ENCODE peak calls at places on chromosome 9, in five cellular contexts. F is right atrium auricular region, L is GM23338, Y is bronchial epithelial cell, A is K562. V is an unnamed sample.

GRCh38 chr9:35598863-35599590 is 6.0 kb upstream of the TESK1 start:
- DNase-seq in F (no peak), L (peak; percentile 64), Y (no peak), A (no peak), V (no peak)

GRCh38 chr9:111232997-111233790 is 96.8 kb downstream of the OR2K2 start:
- DNase-seq in F (no peak), L (peak; percentile 29), Y (no peak), A (no peak), V (no peak)

GRCh38 chr9:88742483-88742882 is 207.5 kb downstream of the NXNL2 start:
- DNase-seq in F (no peak), L (no peak), Y (no peak), A (no peak), V (no peak)

GRCh38 chr9:115593587-115594091 is 475.7 kb upstream of the TNC start:
- DNase-seq in F (no peak), L (peak; percentile 79), Y (peak; percentile 46), A (peak; percentile 13), V (peak; percentile 45)

GRCh38 chr9:113504725-113505590 is 41.4 kb downstream of the RGS3 start:
- DNase-seq in F (no peak), L (no peak), Y (no peak), A (no peak), V (no peak)

GRCh38 chr9:134634667-134635230 is 6.9 kb upstream of the COL5A1 start:
- DNase-seq in F (no peak), L (no peak), Y (no peak), A (no peak), V (no peak)

GRCh38 chr9:125743687-125744428 is 3.3 kb upstream of the PBX3 start:
- DNase-seq in F (no peak), L (no peak), Y (no peak), A (no peak), V (no peak)

GRCh38 chr9:112338561-112338960 is 5.1 kb upstream of the PTBP3 start:
- DNase-seq in F (no peak), L (no peak), Y (peak; percentile 81), A (no peak), V (peak; percentile 85)

GRCh38 chr9:117134826-117135411 is 279.9 kb downstream of the ASTN2 start:
- DNase-seq in F (no peak), L (no peak), Y (no peak), A (no peak), V (peak; percentile 14)

GRCh38 chr9:97555164-97555563 is 53.7 kb downstream of the TMOD1 start:
- DNase-seq in F (peak; percentile 94), L (no peak), Y (no peak), A (no peak), V (no peak)

GRCh38 chr9:123997665-123998277 is 13.8 kb upstream of the LHX2 start:
- DNase-seq in F (no peak), L (peak; percentile 54), Y (peak; percentile 62), A (no peak), V (peak; percentile 80)

GRCh38 chr9:89475891-89476440 is 21.9 kb downstream of the SEMA4D start:
- DNase-seq in F (no peak), L (no peak), Y (no peak), A (no peak), V (no peak)

GRCh38 chr9:122236681-122237080 is 7.9 kb upstream of the LHX6 start:
- DNase-seq in F (no peak), L (no peak), Y (no peak), A (no peak), V (no peak)

GRCh38 chr9:33287087-33287490 is 3.2 kb upstream of the NFX1 start:
- DNase-seq in F (no peak), L (peak; percentile 85), Y (peak; percentile 65), A (peak; percentile 32), V (peak; percentile 72)

GRCh38 chr9:114053246-114054005 is 24.7 kb downstream of the AMBP start:
- DNase-seq in F (peak; percentile 53), L (no peak), Y (no peak), A (no peak), V (no peak)

GRCh38 chr9:69308217-69308931 is 16.6 kb upstream of the ENTREP1 start:
- DNase-seq in F (no peak), L (peak; percentile 70), Y (no peak), A (no peak), V (no peak)

GRCh38 chr9:92247981-92248380 is 45.5 kb downstream of the IARS1 start:
- DNase-seq in F (no peak), L (no peak), Y (no peak), A (no peak), V (no peak)

GRCh38 chr9:124658165-124659017 is 112.7 kb downstream of the NR6A1 start:
- DNase-seq in F (peak; percentile 85), L (peak; percentile 55), Y (peak; percentile 95), A (peak; percentile 80), V (peak; percentile 96)

GRCh38 chr9:104087894-104088293 is 6.2 kb upstream of the SMC2 start:
- DNase-seq in F (no peak), L (no peak), Y (no peak), A (no peak), V (no peak)

GRCh38 chr9:77170991-77171699 is 6.2 kb upstream of the VPS13A start:
- DNase-seq in F (no peak), L (no peak), Y (no peak), A (no peak), V (no peak)

GRCh38 chr9:96027271-96028131 is 152.0 kb downstream of the ERCC6L2 start:
- DNase-seq in F (no peak), L (peak; percentile 65), Y (no peak), A (no peak), V (no peak)

GRCh38 chr9:33466565-33467495 is 6.9 kb downstream of the NOL6 start:
- DNase-seq in F (no peak), L (peak; percentile 69), Y (no peak), A (peak; percentile 64), V (peak; percentile 57)

GRCh38 chr9:89802809-89803355 is 198.1 kb downstream of the GADD45G start:
- DNase-seq in F (no peak), L (no peak), Y (peak; percentile 15), A (no peak), V (peak; percentile 10)

GRCh38 chr9:99497641-99498040 is 275.6 kb downstream of the SEC61B start:
- DNase-seq in F (no peak), L (no peak), Y (peak; percentile 5), A (no peak), V (peak; percentile 42)

GRCh38 chr9:76321185-76321828 is 72.9 kb downstream of the RFK start:
- DNase-seq in F (no peak), L (no peak), Y (peak; percentile 78), A (peak; percentile 13), V (peak; percentile 73)

GRCh38 chr9:92406506-92406905 is 2.1 kb upstream of the OGN start:
- DNase-seq in F (peak; percentile 75), L (no peak), Y (no peak), A (no peak), V (no peak)

GRCh38 chr9:22447607-22448305 is 1.1 kb downstream of the DMRTA1 start:
- DNase-seq in F (no peak), L (peak; percentile 31), Y (peak; percentile 55), A (no peak), V (peak; percentile 29)
- TF ChIP-seq CTCF in F (no peak), L (no peak), Y (no peak), A (no peak), V (no peak)

GRCh38 chr9:130820135-130820738 is 14.8 kb upstream of the ABL1 start:
- DNase-seq in F (no peak), L (no peak), Y (no peak), A (peak; percentile 53), V (no peak)

GRCh38 chr9:130815242-130815808 is 19.7 kb upstream of the ABL1 start:
- DNase-seq in F (no peak), L (no peak), Y (peak; percentile 20), A (peak; percentile 31), V (peak; percentile 30)

GRCh38 chr9:130823435-130823834 is 11.6 kb upstream of the ABL1 start:
- DNase-seq in F (no peak), L (no peak), Y (no peak), A (peak; percentile 64), V (no peak)

GRCh38 chr9:130817862-130818261 is 17.2 kb upstream of the ABL1 start:
- DNase-seq in F (no peak), L (no peak), Y (no peak), A (no peak), V (no peak)
- H3K4me3 ChIP-seq in F (no peak overlapping the region), L (no peak overlapping the region), Y (no peak overlapping the region), A (no peak overlapping the region), V (no peak overlapping the region)

GRCh38 chr9:38066907-38067610 is 2.0 kb downstream of the SHB start:
- DNase-seq in F (no peak), L (peak; percentile 45), Y (peak; percentile 38), A (no peak), V (peak; percentile 61)

GRCh38 chr9:38067611-38067891 is 1.5 kb downstream of the SHB start:
- DNase-seq in F (no peak), L (peak; percentile 43), Y (no peak), A (no peak), V (no peak)

GRCh38 chr9:38067892-38068615 is 973 bp downstream of the SHB start:
- DNase-seq in F (no peak), L (peak; percentile 38), Y (no peak), A (no peak), V (no peak)

GRCh38 chr9:38068866-38069628 is at the start of gene SHB:
- DNase-seq in F (peak; percentile 75), L (peak; percentile 79), Y (no peak), A (peak; percentile 98), V (peak; percentile 69)

GRCh38 chr9:38068616-38068865 is 486 bp downstream of the SHB start:
- DNase-seq in F (no peak), L (peak; percentile 51), Y (no peak), A (peak; percentile 71), V (peak; percentile 64)
- TF ChIP-seq CTCF in F (no peak), L (no peak), Y (peak; percentile 70), A (no peak), V (peak; percentile 36)

GRCh38 chr9:16672501-16672900 is 198.0 kb downstream of the BNC2 start:
- DNase-seq in F (no peak), L (no peak), Y (no peak), A (no peak), V (no peak)

GRCh38 chr9:16668906-16669305 is 201.6 kb downstream of the BNC2 start:
- DNase-seq in F (no peak), L (no peak), Y (no peak), A (no peak), V (no peak)

GRCh38 chr9:16671591-16672137 is 198.8 kb downstream of the BNC2 start:
- DNase-seq in F (no peak), L (no peak), Y (peak; percentile 68), A (no peak), V (peak; percentile 84)

GRCh38 chr9:16673171-16673570 is 197.3 kb downstream of the BNC2 start:
- DNase-seq in F (no peak), L (no peak), Y (no peak), A (no peak), V (no peak)

GRCh38 chr9:16670791-16671190 is 199.7 kb downstream of the BNC2 start:
- DNase-seq in F (no peak), L (no peak), Y (no peak), A (no peak), V (no peak)
- H3K4me3 ChIP-seq in F (no peak overlapping the region), L (no peak overlapping the region), Y (no peak overlapping the region), A (no peak overlapping the region), V (no peak overlapping the region)

V was measured in epithelial cell of esophagus.